ENCODE peak calls at places on chromosomes 7 and 10, in nine cellular contexts. V is PC-3, U is Panc1, Y is A673, J is astrocyte of the cerebellum, X is bronchial epithelial cell, O is colonic mucosa, Z is cardiac muscle cell, G is breast epithelium. W is an unnamed sample.

GRCh38 chr7:33076737-33077136 is 14.2 kb upstream of the NT5C3A start:
- DNase-seq in X (no peak), O (no peak), Z (no peak), U (no peak), V (peak), Y (no peak), G (no peak), J (no peak), W (no peak)

GRCh38 chr7:22841954-22842353 is 19.3 kb upstream of the TOMM7 start:
- DNase-seq in G (peak), V (no peak), Y (no peak), Z (no peak), X (no peak), O (no peak), J (no peak), U (no peak), W (no peak)

GRCh38 chr7:27999829-28000228 is 180.8 kb downstream of the JAZF1 start:
- DNase-seq in U (no peak), Z (no peak), O (no peak), X (peak), G (no peak), V (no peak), Y (no peak), J (no peak), W (no peak)

GRCh38 chr10:47277352-47278151 is 22.4 kb upstream of the GDF10 start:
- DNase-seq in Y (no peak), G (no peak), V (peak), X (peak), O (no peak), J (no peak), U (no peak), Z (no peak), W (no peak)

GRCh38 chr7:1954366-1955004 is 278.3 kb downstream of the MAD1L1 start:
- DNase-seq in Y (peak), X (no peak), O (no peak), V (no peak), U (no peak), Z (no peak), G (no peak), J (no peak), W (no peak)

GRCh38 chr10:42951486-42952251 is 125.2 kb upstream of the RET start:
- DNase-seq in X (no peak), Y (no peak), J (no peak), G (peak), Z (peak), V (peak), O (peak), U (no peak), W (no peak)

GRCh38 chr10:59350558-59350957 is 11.8 kb downstream of the FAM13C start:
- DNase-seq in X (no peak), U (no peak), Z (no peak), J (no peak), O (no peak), G (no peak), Y (no peak), V (peak), W (no peak)

GRCh38 chr10:28291881-28292297 is 11.0 kb downstream of the MPP7 start:
- DNase-seq in O (no peak), Z (peak), G (no peak), X (peak), U (no peak), J (no peak), V (peak), Y (no peak), W (no peak)

GRCh38 chr10:92699518-92700272 is 9.9 kb downstream of the HHEX start:
- DNase-seq in Z (peak), G (peak), J (no peak), X (no peak), Y (peak), V (peak), O (peak), U (no peak), W (peak)

GRCh38 chr7:115352375-115352774 is 430.5 kb downstream of the MDFIC start:
- DNase-seq in X (peak), V (peak), Y (peak), Z (peak), G (no peak), J (no peak), O (no peak), U (no peak), W (no peak)

DNA sequence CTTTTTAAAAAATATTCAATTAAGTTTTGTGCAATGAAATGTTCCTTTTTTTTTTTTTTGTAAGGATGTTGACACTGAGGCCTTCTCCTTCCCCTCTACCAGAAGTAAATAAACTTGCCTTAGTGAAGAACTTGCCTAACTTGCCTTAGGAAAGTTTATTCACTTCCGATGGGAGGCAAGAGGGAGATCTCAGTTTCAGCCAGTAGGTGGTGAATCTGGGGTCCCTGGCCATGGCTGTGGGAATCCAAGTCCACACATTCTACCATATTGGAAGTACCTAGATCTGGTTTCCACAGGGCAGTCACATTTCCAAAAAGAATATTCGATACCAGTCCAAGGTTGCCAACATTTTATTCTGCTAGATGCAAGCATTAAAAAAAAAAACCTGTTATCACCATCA is 270.9 kb downstream of the CCSER2 start:
- DNase-seq in U (no peak), Y (no peak), G (no peak), Z (no peak), O (no peak), V (no peak), X (no peak), J (no peak), W (no peak)
- TF ChIP-seq CTCF in U (no peak), Y (peak), G (no peak), Z (no peak), O (no peak), V (no peak), X (no peak), J (no peak), W (no peak)

GRCh38 chr7:5514440-5515035 is 90.9 kb upstream of the TNRC18 start:
- DNase-seq in O (no peak), V (peak), J (no peak), U (no peak), Z (peak), X (peak), Y (no peak), G (peak), W (no peak)
- TF ChIP-seq CTCF in O (no peak), V (no peak), J (no peak), U (no peak), Z (no peak), X (no peak), Y (no peak), G (no peak), W (no peak)

GRCh38 chr10:84138478-84139125 is 707 bp upstream of the GHITM start:
- DNase-seq in Z (no peak), Y (no peak), X (peak), G (no peak), U (peak), V (no peak), O (peak), J (no peak), W (peak)

GRCh38 chr10:84135836-84136235 is 3.5 kb upstream of the GHITM start:
- DNase-seq in X (no peak), V (peak), O (peak), Y (no peak), Z (no peak), J (no peak), U (no peak), G (no peak), W (no peak)

GRCh38 chr10:84140036-84140379 is 699 bp downstream of the GHITM start:
- DNase-seq in X (no peak), G (peak), V (no peak), Y (no peak), O (no peak), U (no peak), Z (peak), J (no peak), W (no peak)

GRCh38 chr10:84139126-84140035 is at the start of gene GHITM:
- DNase-seq in Y (peak), U (peak), O (peak), V (peak), Z (peak), X (peak), G (peak), J (peak), W (peak)
- TF ChIP-seq CTCF in Y (peak), U (peak), O (peak), V (no peak), Z (peak), X (peak), G (peak), J (peak), W (peak)

GRCh38 chr7:142391191-142391992 is 133.5 kb upstream of the PRSS58 start:
- DNase-seq in Z (peak), U (no peak), V (peak), J (no peak), G (no peak), Y (peak), O (no peak), X (no peak), W (no peak)
- TF ChIP-seq CTCF in Z (peak), U (peak), V (peak), J (peak), G (no peak), Y (peak), O (no peak), X (peak), W (peak)

DNA sequence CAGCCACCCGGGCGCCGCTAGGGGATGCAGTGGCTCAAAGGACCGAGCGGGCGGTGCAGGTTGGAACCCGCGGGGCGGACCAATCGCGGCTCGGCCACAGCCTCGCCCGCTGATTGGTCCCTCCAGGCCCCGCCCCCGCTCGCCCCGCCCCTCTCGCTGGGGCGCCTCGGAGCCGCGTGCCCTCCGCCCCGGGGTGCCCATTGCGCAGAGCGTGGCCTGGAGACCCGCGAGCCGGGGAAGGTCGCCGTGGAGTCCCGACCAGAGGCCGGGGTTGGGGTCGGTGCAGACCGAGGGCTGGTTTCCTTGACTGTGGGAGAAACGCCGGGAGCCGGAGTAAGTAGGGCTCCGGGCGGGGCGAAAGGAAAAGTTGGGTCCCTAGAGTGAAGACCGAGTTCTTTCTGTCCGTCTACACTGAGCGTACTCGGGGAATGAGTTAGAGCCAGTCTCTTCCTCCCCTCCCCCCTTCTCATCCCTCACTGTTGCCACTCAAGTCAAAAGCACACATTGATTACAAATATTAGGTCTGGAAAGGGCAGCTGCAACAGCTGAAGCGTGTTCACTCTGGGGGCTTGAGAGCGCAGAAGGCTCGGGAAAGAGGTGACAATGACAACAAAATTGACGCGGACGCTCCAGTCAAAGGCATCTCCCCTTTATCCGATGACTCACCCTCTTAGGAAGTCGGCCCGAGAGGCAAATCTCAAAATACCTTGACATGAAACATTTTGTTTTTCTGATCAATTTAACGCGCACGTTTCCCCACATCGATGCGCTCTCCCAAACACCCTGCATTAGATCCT is 844 bp upstream of the GATA3 start:
- DNase-seq in Z (peak), Y (peak), J (peak), G (peak), V (peak), O (peak), X (peak), U (peak), W (peak)
- TF ChIP-seq CTCF in Z (peak), Y (no peak), J (peak), G (no peak), V (no peak), O (peak), X (peak), U (peak), W (peak)

GRCh38 chr10:129417882-129418281 is 49.2 kb upstream of the MGMT start:
- DNase-seq in Z (peak), Y (peak), U (no peak), O (peak), J (no peak), X (no peak), G (no peak), V (no peak), W (no peak)

GRCh38 chr10:129421399-129421798 is 45.6 kb upstream of the MGMT start:
- DNase-seq in X (no peak), Z (no peak), U (no peak), J (no peak), Y (no peak), V (no peak), O (peak), G (no peak), W (no peak)

GRCh38 chr10:129417164-129417563 is 49.9 kb upstream of the MGMT start:
- DNase-seq in O (peak), Z (peak), J (no peak), Y (peak), V (no peak), X (no peak), U (no peak), G (no peak), W (no peak)

GRCh38 chr10:129418826-129419225 is 48.2 kb upstream of the MGMT start:
- DNase-seq in J (no peak), Z (no peak), Y (no peak), U (no peak), G (no peak), V (no peak), X (no peak), O (no peak), W (no peak)

GRCh38 chr10:129419386-129419785 is 47.7 kb upstream of the MGMT start:
- DNase-seq in Y (no peak), J (no peak), U (no peak), X (no peak), Z (no peak), G (no peak), O (no peak), V (no peak), W (no peak)
- TF ChIP-seq CTCF in Y (no peak), J (no peak), U (no peak), X (no peak), Z (no peak), G (no peak), O (no peak), V (no peak), W (no peak)

GRCh38 chr7:128862571-128863432 is at the start of gene ATP6V1F:
- DNase-seq in Z (peak), Y (peak), O (peak), J (peak), V (peak), U (peak), G (peak), X (peak), W (peak)

GRCh38 chr7:128858380-128859231 is 4.0 kb upstream of the ATP6V1F start:
- DNase-seq in O (no peak), X (no peak), Z (no peak), J (no peak), U (no peak), V (no peak), G (no peak), Y (no peak), W (no peak)

GRCh38 chr7:128861957-128862570 is 592 bp upstream of the ATP6V1F start:
- DNase-seq in J (no peak), V (no peak), Z (no peak), G (no peak), O (no peak), U (no peak), Y (no peak), X (no peak), W (no peak)

GRCh38 chr7:128859232-128860157 is 3.2 kb upstream of the ATP6V1F start:
- DNase-seq in Y (no peak), U (no peak), J (no peak), V (no peak), Z (no peak), O (no peak), G (no peak), X (no peak), W (no peak)

GRCh38 chr7:128860158-128861073 is 2.2 kb upstream of the ATP6V1F start:
- DNase-seq in V (no peak), Y (no peak), G (no peak), O (peak), Z (peak), U (no peak), X (peak), J (peak), W (no peak)
- TF ChIP-seq CTCF in V (peak), Y (no peak), G (no peak), O (no peak), Z (peak), U (no peak), X (peak), J (peak), W (no peak)

GRCh38 chr10:17203416-17203815 is 1.9 kb upstream of the TRDMT1 start:
- DNase-seq in U (no peak), Z (no peak), V (no peak), J (no peak), Y (no peak), G (no peak), O (no peak), X (no peak), W (no peak)
- TF ChIP-seq CTCF in U (no peak), Z (no peak), V (no peak), J (no peak), Y (no peak), G (no peak), O (no peak), X (no peak), W (no peak)